ENCODE peak calls at places on chromosomes 16 and 17, in five cellular contexts. L, V, C, T and O are unnamed samples.

GRCh38 chr17:67779098-67779672 is 46.1 kb upstream of the BPTF start:
- DNase-seq in T (peak), C (peak), V (no peak), L (peak), O (peak)

GRCh38 chr16:15641753-15642556 is 999 bp downstream of the MARF1 start:
- DNase-seq in C (no peak), V (no peak), T (no peak), L (no peak), O (no peak)

GRCh38 chr16:69929480-69929879 is 21.7 kb upstream of the CLEC18A start:
- DNase-seq in V (no peak), T (no peak), C (no peak), L (no peak), O (no peak)

GRCh38 chr17:65039349-65039988 is 17.1 kb downstream of the GNA13 start:
- DNase-seq in V (peak), C (no peak), T (no peak), L (no peak), O (no peak)

GRCh38 chr17:82566129-82566995 is 46.8 kb downstream of the FOXK2 start:
- DNase-seq in V (peak), L (no peak), T (no peak), C (no peak), O (no peak)

GRCh38 chr16:57167951-57168350 is 17.9 kb downstream of the PSME3IP1 start:
- DNase-seq in C (peak), L (no peak), V (no peak), T (no peak), O (peak)

GRCh38 chr17:56613131-56613530 is 19.6 kb downstream of the NOG start:
- DNase-seq in L (no peak), C (no peak), V (no peak), T (no peak), O (no peak)

GRCh38 chr17:45391918-45392317 is 40.8 kb downstream of the ARHGAP27 start:
- DNase-seq in L (no peak), V (no peak), T (no peak), C (no peak), O (no peak)

GRCh38 chr16:4052801-4053662 is 63.2 kb downstream of the ADCY9 start:
- DNase-seq in T (peak), C (peak), V (peak), L (peak), O (peak)

GRCh38 chr16:89043636-89044393 is 49.8 kb upstream of the ACSF3 start:
- DNase-seq in V (no peak), L (peak), T (no peak), C (no peak), O (no peak)

GRCh38 chr16:726438-727290 is at the start of the genes CCDC78 and HAGHL:
- DNase-seq in T (peak), C (peak), L (peak), V (peak), O (peak)

GRCh38 chr17:48759288-48759687 is 30.7 kb upstream of the HOXB13 start:
- DNase-seq in V (no peak), C (no peak), T (no peak), L (no peak), O (no peak)

GRCh38 chr17:74801896-74802295 is 25.8 kb upstream of the NAT9 start:
- DNase-seq in L (no peak), T (no peak), C (no peak), V (no peak), O (no peak)

GRCh38 chr16:62149646-62150045 is 113.4 kb upstream of the CDH8 start:
- DNase-seq in L (no peak), C (no peak), T (no peak), V (no peak), O (no peak)

GRCh38 chr17:7217113-7217987 is 2.3 kb downstream of the DLG4 start:
- DNase-seq in L (no peak), V (no peak), T (peak), C (peak), O (no peak)

DNA sequence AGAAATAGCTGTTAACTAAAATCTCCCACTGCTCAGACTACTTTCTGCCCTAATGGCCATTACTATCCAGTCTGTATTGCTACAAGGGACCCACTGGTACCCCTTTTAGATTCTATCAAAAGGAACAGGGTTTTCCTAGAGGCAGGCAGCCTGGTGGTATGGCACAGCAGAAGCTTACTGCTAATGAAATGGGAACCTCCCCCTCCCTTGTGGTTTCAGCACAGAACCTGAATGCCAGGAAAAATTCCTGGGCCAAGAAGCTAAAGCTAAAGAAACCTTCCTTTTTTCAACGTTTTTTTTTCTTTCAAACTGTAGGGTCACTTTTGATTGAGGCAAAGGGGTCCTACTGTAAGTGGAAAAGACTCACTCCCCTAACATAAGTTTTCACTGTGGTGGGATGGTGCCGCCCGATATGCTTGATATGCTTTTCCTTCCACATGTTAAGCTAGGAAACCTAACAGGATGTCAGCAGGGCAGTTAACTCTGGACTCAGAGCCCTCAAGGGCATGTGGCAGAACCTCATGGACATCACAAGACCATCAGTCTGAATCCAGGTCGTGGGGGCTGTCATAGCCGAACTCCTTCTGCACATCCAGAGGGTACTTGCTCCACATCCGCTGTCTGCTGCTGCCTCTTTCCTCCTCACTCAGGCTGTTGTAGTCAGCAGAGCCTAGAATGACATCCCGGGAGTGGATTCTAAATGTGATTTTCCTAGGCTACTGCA is 9.8 kb downstream of the SLC7A6OS start:
- DNase-seq in C (no peak), T (no peak), V (no peak), L (no peak), O (no peak)
- TF ChIP-seq POLR2A in C (no peak), T (no peak), V (no peak), L (no peak), O (no peak)

DNA sequence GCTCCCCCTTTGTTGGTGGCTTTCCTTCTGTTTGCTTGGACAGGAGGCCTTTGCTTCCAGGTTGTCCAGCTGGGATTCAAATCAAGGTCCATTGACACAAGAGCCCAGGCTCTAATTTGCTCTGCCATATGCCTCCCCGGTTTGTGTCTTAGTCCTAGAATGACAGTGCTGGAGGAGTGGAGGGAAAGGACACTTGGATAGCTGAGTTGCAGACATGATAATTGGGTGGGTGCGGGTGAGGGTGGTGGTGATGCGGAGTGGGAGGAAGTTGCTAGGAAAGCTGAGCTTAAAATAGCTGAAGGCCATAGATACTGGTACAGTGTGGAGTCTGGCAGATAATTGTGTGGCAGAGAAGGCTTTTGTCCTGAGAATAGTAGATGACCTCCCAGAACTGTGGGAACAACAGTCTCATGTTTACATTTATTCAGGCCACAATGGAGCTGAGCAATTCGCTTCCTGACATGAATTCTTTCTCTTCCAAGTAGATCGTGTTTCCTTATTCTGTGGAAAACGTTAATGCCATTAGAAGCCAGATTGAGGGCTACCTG is 23.8 kb downstream of the SEC14L1 start:
- DNase-seq in V (no peak), L (no peak), C (peak), T (peak), O (no peak)
- H3K27ac ChIP-seq in V (no peak), L (peak), C (peak), T (peak), O (no peak)

GRCh38 chr16:87965417-87965816 is 14.2 kb downstream of the BANP start:
- DNase-seq in L (no peak), V (no peak), T (no peak), C (no peak), O (no peak)

GRCh38 chr16:87960851-87961250 is 9.6 kb downstream of the BANP start:
- DNase-seq in V (no peak), L (no peak), C (no peak), T (no peak), O (no peak)

GRCh38 chr16:87964049-87964448 is 12.8 kb downstream of the BANP start:
- DNase-seq in C (no peak), T (no peak), V (no peak), L (no peak), O (no peak)

GRCh38 chr16:87965973-87966667 is 14.9 kb downstream of the BANP start:
- DNase-seq in T (no peak), V (no peak), L (no peak), C (peak), O (no peak)

GRCh38 chr16:87963400-87963799 is 12.2 kb downstream of the BANP start:
- DNase-seq in C (peak), L (no peak), T (peak), V (no peak), O (no peak)
- TF ChIP-seq POLR2A in C (peak), L (no peak), T (no peak), V (no peak), O (no peak)

DNA sequence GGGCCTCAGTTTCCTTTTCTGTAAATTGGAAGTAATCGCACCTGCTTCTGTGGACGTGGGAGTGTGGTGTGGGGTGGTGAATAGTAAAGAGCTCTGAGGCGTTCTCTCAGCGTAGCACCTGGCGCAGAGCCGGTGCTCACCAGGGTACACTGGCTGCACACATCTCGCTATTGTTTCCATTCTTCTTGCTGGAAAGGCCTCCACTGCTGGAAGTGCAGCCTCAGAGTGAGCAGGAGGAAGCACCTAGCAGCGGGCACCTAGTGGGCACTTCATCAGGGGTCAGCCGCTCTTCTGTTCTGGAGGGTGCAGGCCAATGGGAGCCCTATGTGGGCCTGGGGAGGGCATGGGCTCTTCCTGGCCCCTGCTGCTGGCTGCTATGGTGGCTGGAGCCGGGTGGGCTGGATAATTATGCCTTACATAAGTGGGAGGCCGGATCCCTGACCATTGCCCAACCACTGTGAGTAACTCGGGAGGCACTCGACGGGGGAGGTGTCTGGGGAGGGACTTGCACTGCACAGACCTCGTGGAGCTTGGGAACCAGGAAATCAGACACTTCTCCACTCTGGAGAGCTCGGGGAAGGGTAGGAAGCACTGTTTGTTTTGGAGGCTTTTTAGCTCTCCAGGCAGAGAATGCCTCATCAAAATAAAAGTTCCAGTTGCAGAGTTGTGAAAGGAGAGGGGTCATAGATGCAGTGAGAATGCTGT is 1.7 kb downstream of the MAP2K3 start:
- DNase-seq in L (peak), T (peak), V (peak), C (peak), O (peak)
- H3K27ac ChIP-seq in L (peak), T (peak), V (peak), C (peak), O (peak)

DNA sequence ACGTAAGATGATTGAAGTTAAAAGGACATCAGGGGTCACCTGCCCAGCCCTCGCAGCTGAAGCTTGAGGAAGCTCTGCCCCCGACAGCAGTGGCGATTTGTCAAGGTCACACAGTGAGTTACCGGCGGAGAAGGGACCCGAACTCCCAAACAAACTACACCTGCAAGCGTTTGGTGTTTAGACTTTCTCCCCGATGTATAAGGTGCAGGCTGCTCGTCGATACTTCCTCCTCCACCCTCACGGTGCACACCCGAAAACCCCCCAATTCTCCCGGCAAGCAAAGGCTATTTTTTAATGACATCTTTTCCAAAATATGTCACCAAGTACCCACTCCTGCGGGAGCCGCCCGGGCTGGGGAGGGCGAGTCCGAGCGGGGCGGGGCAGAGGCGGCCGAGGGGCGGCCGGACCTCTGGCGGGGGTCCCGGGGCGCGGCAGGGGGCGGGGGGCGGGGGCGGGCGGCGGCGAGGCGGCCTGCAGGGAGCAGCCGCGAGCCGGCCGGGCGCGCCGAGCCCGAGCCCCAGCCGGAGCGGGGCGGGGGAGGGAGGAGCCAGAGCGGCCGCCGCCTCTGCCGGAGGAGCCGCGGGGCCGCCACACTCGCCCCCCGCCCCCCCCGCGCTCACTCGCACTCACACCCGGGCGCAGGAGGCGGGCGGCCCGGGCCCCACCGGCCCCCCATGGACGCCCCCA is at the start of gene THRA:
- DNase-seq in T (peak), C (peak), V (peak), L (peak), O (peak)
- TF ChIP-seq POLR2A in T (no peak), C (no peak), V (no peak), L (no peak), O (no peak)

DNA sequence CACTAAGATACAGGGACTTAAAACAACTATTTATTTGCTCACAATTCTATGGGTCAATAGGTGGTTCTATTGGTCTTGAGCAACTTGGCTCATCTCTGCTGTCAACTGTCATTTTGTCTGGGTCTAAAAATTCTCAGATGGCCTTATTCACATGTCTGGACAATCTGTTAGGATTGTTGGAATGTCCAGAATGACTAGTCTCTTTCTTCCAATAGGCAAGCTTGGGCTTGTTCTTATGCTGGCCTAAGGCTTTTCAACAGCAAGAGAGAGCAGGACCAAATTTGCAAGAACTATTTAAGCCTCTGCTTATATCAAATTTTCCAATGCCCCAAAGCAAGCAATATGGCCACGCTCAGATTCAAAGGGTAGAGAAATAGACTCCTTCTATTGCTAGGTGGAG is 240.9 kb downstream of the KIF2B start:
- DNase-seq in C (no peak), L (no peak), V (no peak), T (no peak), O (no peak)
- H3K27ac ChIP-seq in C (no peak), L (no peak), V (no peak), T (no peak), O (no peak)